ENCODE peak calls at places on chromosomes 4 and X, in eight cellular contexts. S, Q, W, D, L, M, F and B are unnamed samples.

GRCh38 chr4:56733352-56733751 is 52.3 kb upstream of the HOPX start:
- DNase-seq in W (no peak), M (no peak), F (no peak), L (no peak), D (no peak), Q (no peak), S (no peak), B (no peak)

GRCh38 chr4:76590847-76591281 is 155.8 kb downstream of the SHROOM3 start:
- DNase-seq in Q (no peak), D (peak), M (peak), W (no peak), L (no peak), F (no peak), S (peak), B (no peak)

GRCh38 chrX:18929775-18930174 is 54.1 kb downstream of the PHKA2 start:
- DNase-seq in Q (no peak), L (no peak), D (no peak), W (no peak), M (no peak), S (no peak), F (no peak), B (no peak)

GRCh38 chr4:39936565-39937418 is 40.9 kb downstream of the PDS5A start:
- DNase-seq in F (no peak), S (no peak), L (no peak), M (no peak), Q (no peak), D (no peak), W (peak), B (no peak)

GRCh38 chr4:106371166-106371565 is 2.6 kb upstream of the GIMD1 start:
- DNase-seq in S (no peak), Q (no peak), W (no peak), L (no peak), F (no peak), M (no peak), D (no peak), B (no peak)

GRCh38 chrX:3548743-3549441 is 164.6 kb downstream of the PRKX start:
- DNase-seq in M (peak), F (no peak), D (peak), Q (no peak), S (peak), W (no peak), L (no peak), B (no peak)

GRCh38 chr4:94171616-94172015 is 36.0 kb upstream of the SMARCAD1 start:
- DNase-seq in S (peak), M (no peak), L (no peak), Q (no peak), F (no peak), W (no peak), D (no peak), B (no peak)

GRCh38 chr4:46993075-46994006 is at the start of gene GABRA4:
- DNase-seq in M (no peak), Q (no peak), F (no peak), D (no peak), W (no peak), S (no peak), L (no peak), B (peak)

GRCh38 chrX:11241720-11242119 is 51.5 kb upstream of the AMELX start:
- DNase-seq in Q (no peak), W (no peak), S (peak), F (no peak), D (no peak), L (no peak), M (no peak), B (no peak)

GRCh38 chr4:44237643-44238042 is 211.0 kb downstream of the KCTD8 start:
- DNase-seq in D (no peak), M (no peak), Q (no peak), L (no peak), F (no peak), W (no peak), S (no peak), B (no peak)

GRCh38 chrX:23737413-23737812 is 5.7 kb downstream of the ACOT9 start:
- DNase-seq in L (no peak), M (no peak), D (peak), F (no peak), W (no peak), S (peak), Q (no peak), B (no peak)

GRCh38 chrX:1465261-1466231 is 12.8 kb upstream of the ASMTL start:
- DNase-seq in W (no peak), M (no peak), S (no peak), Q (peak), F (no peak), D (no peak), L (no peak), B (no peak)

GRCh38 chr4:101252721-101253120 is 94.6 kb downstream of the PPP3CA start:
- DNase-seq in W (no peak), F (no peak), L (no peak), S (peak), D (peak), Q (no peak), M (peak), B (no peak)

GRCh38 chr4:61468091-61468720 is 268.1 kb downstream of the ADGRL3 start:
- DNase-seq in W (no peak), L (no peak), F (no peak), M (no peak), D (peak), Q (no peak), S (peak), B (no peak)

GRCh38 chr4:115113382-115114106 is at the start of gene NDST4:
- DNase-seq in W (no peak), M (peak), F (peak), Q (no peak), S (peak), D (peak), L (no peak), B (no peak)

GRCh38 chr4:146132445-146132844 is 43.1 kb upstream of the LSM6 start:
- DNase-seq in F (no peak), D (peak), W (no peak), Q (peak), S (peak), M (no peak), L (peak), B (no peak)

GRCh38 chrX:118935352-118935751 is 39.1 kb upstream of the LONRF3 start:
- DNase-seq in Q (no peak), W (no peak), M (no peak), D (no peak), F (no peak), L (no peak), S (no peak), B (no peak)

GRCh38 chrX:39854772-39855747 is 242.7 kb downstream of the BCOR start:
- DNase-seq in S (no peak), D (no peak), Q (no peak), L (peak), F (no peak), W (no peak), M (no peak), B (no peak)

GRCh38 chr4:170675568-170676262 is 586.0 kb upstream of the AADAT start:
- DNase-seq in S (peak), M (no peak), F (no peak), W (no peak), Q (no peak), D (peak), L (no peak), B (no peak)

GRCh38 chrX:79452879-79453278 is 85.7 kb upstream of the ITM2A start:
- DNase-seq in W (no peak), Q (no peak), D (peak), M (no peak), S (no peak), F (no peak), L (no peak), B (no peak)

GRCh38 chr4:4673070-4673469 is 131.2 kb upstream of the STX18 start:
- DNase-seq in D (no peak), Q (no peak), M (peak), W (peak), S (no peak), F (no peak), L (no peak), B (peak)

GRCh38 chr4:48032721-48033120 is 16.1 kb downstream of the NIPAL1 start:
- DNase-seq in S (peak), L (no peak), Q (no peak), W (no peak), M (no peak), D (no peak), F (no peak), B (no peak)

GRCh38 chr4:10524196-10524833 is 67.1 kb upstream of the ZNF518B start:
- DNase-seq in S (no peak), W (no peak), M (no peak), Q (no peak), F (no peak), D (no peak), L (no peak), B (no peak)

GRCh38 chr4:142883433-142883832 is 37.3 kb upstream of the INPP4B start:
- DNase-seq in F (no peak), L (no peak), D (peak), M (no peak), W (peak), S (peak), Q (no peak), B (no peak)

GRCh38 chrX:155086202-155086840 is 15.0 kb downstream of the BRCC3 start:
- DNase-seq in F (no peak), M (peak), Q (no peak), D (no peak), S (peak), L (no peak), W (peak), B (peak)

GRCh38 chr4:115668396-115668795 is 555.0 kb upstream of the NDST4 start:
- DNase-seq in M (no peak), W (no peak), D (no peak), S (no peak), L (no peak), F (no peak), Q (no peak), B (no peak)

GRCh38 chr4:87005369-87005689 is 70.5 kb downstream of the AFF1 start:
- DNase-seq in S (no peak), Q (no peak), F (no peak), M (no peak), D (no peak), L (no peak), W (no peak), B (no peak)

GRCh38 chr4:139975830-139976272 is 178.1 kb downstream of the MAML3 start:
- DNase-seq in S (peak), M (peak), D (peak), W (no peak), Q (no peak), F (no peak), L (no peak), B (no peak)

GRCh38 chr4:183430317-183430986 is 14.0 kb upstream of the CDKN2AIP start:
- DNase-seq in D (no peak), M (no peak), L (no peak), S (peak), Q (no peak), W (peak), F (no peak), B (no peak)